ENCODE peak calls at places on chromosomes 3 and 15, in seven cellular contexts. M is pancreas; I is CD8-positive, alpha-beta memory T cell; Z is RWPE2; H is H1; P is ovary; T is A549. J is an unnamed sample.

GRCh38 chr3:155970406-155970805 is 100.0 kb downstream of the GMPS start:
- DNase-seq in M (no peak), I (no peak), Z (no peak), H (no peak), P (no peak), T (no peak), J (no peak)

GRCh38 chr15:89745768-89746167 is 5.3 kb downstream of the MESP1 start:
- DNase-seq in M (no peak), I (no peak), Z (no peak), H (no peak), P (no peak), T (no peak), J (no peak)

GRCh38 chr3:62020706-62021105 is 352.6 kb downstream of the FEZF2 start:
- DNase-seq in M (no peak), I (no peak), Z (no peak), H (peak), P (no peak), T (no peak), J (no peak)

GRCh38 chr3:135908225-135908624 is 57.3 kb upstream of the PPP2R3A start:
- DNase-seq in M (no peak), I (no peak), Z (peak), H (no peak), P (no peak), T (no peak), J (no peak)

GRCh38 chr15:27237319-27237939 is 266.4 kb downstream of the GABRG3 start:
- DNase-seq in M (no peak), I (no peak), Z (no peak), H (no peak), P (no peak), T (no peak), J (no peak)

GRCh38 chr3:142269777-142270176 is 44.4 kb upstream of the GK5 start:
- DNase-seq in M (no peak), I (no peak), Z (no peak), H (no peak), P (no peak), T (no peak), J (no peak)

GRCh38 chr3:45817788-45818523 is 21.6 kb upstream of the SLC6A20 start:
- DNase-seq in M (no peak), I (no peak), Z (peak), H (no peak), P (peak), T (peak), J (no peak)

GRCh38 chr15:93173369-93173768 is 84.4 kb upstream of the RGMA start:
- DNase-seq in M (no peak), I (no peak), Z (no peak), H (no peak), P (no peak), T (no peak), J (no peak)

GRCh38 chr3:8593022-8593817 is 51.4 kb downstream of the SSUH2 start:
- DNase-seq in M (no peak), I (no peak), Z (no peak), H (peak), P (no peak), T (no peak), J (no peak)

GRCh38 chr3:101577276-101577675 is 3.3 kb downstream of the PCNP start:
- DNase-seq in M (no peak), I (no peak), Z (no peak), H (no peak), P (no peak), T (no peak), J (no peak)

GRCh38 chr3:181568693-181569092 is 143.0 kb upstream of the SOX2 start:
- DNase-seq in M (no peak), I (no peak), Z (no peak), H (no peak), P (no peak), T (no peak), J (no peak)

GRCh38 chr3:123602325-123602724 is 17.5 kb upstream of the HACD2 start:
- DNase-seq in M (no peak), I (no peak), Z (no peak), H (no peak), P (no peak), T (peak), J (no peak)

GRCh38 chr3:149415484-149415883 is 38.0 kb upstream of the TM4SF1 start:
- DNase-seq in M (no peak), I (no peak), Z (no peak), H (no peak), P (no peak), T (no peak), J (no peak)

GRCh38 chr15:43212951-43213350 is 7.9 kb downstream of the EPB42 start:
- DNase-seq in M (no peak), I (no peak), Z (no peak), H (no peak), P (no peak), T (no peak), J (no peak)

GRCh38 chr3:48984648-48985047 is 5.4 kb upstream of the P4HTM start:
- DNase-seq in M (no peak), I (no peak), Z (no peak), H (no peak), P (no peak), T (no peak), J (no peak)

GRCh38 chr3:117278424-117279190 is 569.0 kb downstream of the TUSC7 start:
- DNase-seq in M (peak), I (no peak), Z (no peak), H (no peak), P (peak), T (peak), J (no peak)

GRCh38 chr3:158702815-158703481 is 29.3 kb downstream of the RARRES1 start:
- DNase-seq in M (no peak), I (no peak), Z (no peak), H (no peak), P (no peak), T (no peak), J (no peak)

GRCh38 chr15:86915811-86916331 is 836.2 kb downstream of the AGBL1 start:
- DNase-seq in M (no peak), I (no peak), Z (no peak), H (no peak), P (no peak), T (peak), J (no peak)

GRCh38 chr3:108564564-108564963 is 24.7 kb downstream of the CIP2A start:
- DNase-seq in M (no peak), I (no peak), Z (no peak), H (no peak), P (no peak), T (no peak), J (no peak)

GRCh38 chr3:52793702-52794611 is 639 bp upstream of the ITIH3 start:
- DNase-seq in M (no peak), I (no peak), Z (no peak), H (no peak), P (no peak), T (no peak), J (no peak)

GRCh38 chr3:161126495-161126894 is 21.3 kb upstream of the B3GALNT1 start:
- DNase-seq in M (no peak), I (no peak), Z (no peak), H (no peak), P (no peak), T (no peak), J (no peak)

GRCh38 chr15:98787936-98788757 is 139.8 kb downstream of the IGF1R start:
- DNase-seq in M (no peak), I (no peak), Z (no peak), H (no peak), P (no peak), T (peak), J (no peak)

GRCh38 chr3:126546013-126546412 is 12.7 kb downstream of the C3orf22 start:
- DNase-seq in M (peak), I (no peak), Z (no peak), H (no peak), P (peak), T (no peak), J (no peak)

GRCh38 chr15:69604050-69604378 is 151.4 kb downstream of the RPLP1 start:
- DNase-seq in M (no peak), I (no peak), Z (no peak), H (no peak), P (no peak), T (no peak), J (no peak)

GRCh38 chr15:42772126-42772525 is 35.2 kb upstream of the CDAN1 start:
- DNase-seq in M (no peak), I (no peak), Z (no peak), H (no peak), P (no peak), T (no peak), J (no peak)

GRCh38 chr3:114660808-114661207 is 367.0 kb downstream of the TIGIT start:
- DNase-seq in M (no peak), I (no peak), Z (no peak), H (no peak), P (no peak), T (no peak), J (no peak)

GRCh38 chr3:127846576-127846975 is 24.3 kb upstream of the MGLL start:
- DNase-seq in M (no peak), I (no peak), Z (no peak), H (no peak), P (no peak), T (no peak), J (no peak)

GRCh38 chr15:75532413-75533250 is 46.5 kb downstream of the PTPN9 start:
- DNase-seq in M (no peak), I (no peak), Z (no peak), H (peak), P (peak), T (peak), J (no peak)

GRCh38 chr3:51975857-51976549 is 1.1 kb downstream of the ABHD14A start:
- DNase-seq in M (peak), I (peak), Z (no peak), H (peak), P (peak), T (no peak), J (peak)

GRCh38 chr15:43135351-43135750 is 2.0 kb downstream of the TMEM62 start:
- DNase-seq in M (no peak), I (no peak), Z (no peak), H (no peak), P (no peak), T (no peak), J (no peak)

GRCh38 chr3:41176554-41176953 is 22.8 kb upstream of the CTNNB1 start:
- DNase-seq in M (no peak), I (no peak), Z (no peak), H (no peak), P (no peak), T (no peak), J (no peak)

GRCh38 chr3:196736670-196737374 is 2.8 kb upstream of the PAK2 start:
- DNase-seq in M (no peak), I (no peak), Z (no peak), H (no peak), P (no peak), T (no peak), J (no peak)

GRCh38 chr3:152113413-152113812 is 155.3 kb upstream of the MBNL1 start:
- DNase-seq in M (no peak), I (no peak), Z (no peak), H (no peak), P (no peak), T (no peak), J (no peak)

GRCh38 chr3:167008765-167009164 is 371.3 kb downstream of the ZBBX start:
- DNase-seq in M (no peak), I (no peak), Z (no peak), H (no peak), P (no peak), T (no peak), J (no peak)

GRCh38 chr3:184417619-184418327 is 37.9 kb downstream of the CHRD start:
- DNase-seq in M (peak), I (peak), Z (peak), H (peak), P (peak), T (peak), J (peak)

GRCh38 chr3:165742351-165742750 is 94.9 kb downstream of the BCHE start:
- DNase-seq in M (no peak), I (no peak), Z (no peak), H (no peak), P (no peak), T (no peak), J (no peak)

GRCh38 chr3:77025476-77025875 is 14.4 kb upstream of the ROBO2 start:
- DNase-seq in M (no peak), I (no peak), Z (no peak), H (no peak), P (no peak), T (no peak), J (no peak)

GRCh38 chr15:52069559-52069958 is 43.0 kb downstream of the BCL2L10 start:
- DNase-seq in M (no peak), I (no peak), Z (no peak), H (no peak), P (no peak), T (no peak), J (no peak)
- H3K27ac ChIP-seq in M (no peak), I (no peak), Z (peak), H (no peak), P (no peak), T (peak), J (no peak)

GRCh38 chr15:79954659-79955058 is 16.3 kb downstream of the BCL2A1 start:
- DNase-seq in M (no peak), I (no peak), Z (no peak), H (no peak), P (no peak), T (no peak), J (no peak)
- H3K27ac ChIP-seq in M (no peak), I (no peak), Z (no peak), H (no peak), P (no peak), T (peak), J (no peak)

GRCh38 chr15:85563731-85564130 is 183.3 kb downstream of the AKAP13 start:
- DNase-seq in M (no peak), I (no peak), Z (no peak), H (no peak), P (no peak), T (no peak), J (no peak)

GRCh38 chr15:85568261-85568808 is 187.9 kb downstream of the AKAP13 start:
- DNase-seq in M (no peak), I (no peak), Z (no peak), H (no peak), P (no peak), T (no peak), J (no peak)

GRCh38 chr15:85562824-85563223 is 182.4 kb downstream of the AKAP13 start:
- DNase-seq in M (no peak), I (no peak), Z (no peak), H (no peak), P (no peak), T (no peak), J (no peak)

GRCh38 chr15:85563328-85563727 is 182.9 kb downstream of the AKAP13 start:
- DNase-seq in M (no peak), I (no peak), Z (no peak), H (no peak), P (no peak), T (no peak), J (no peak)

DNA sequence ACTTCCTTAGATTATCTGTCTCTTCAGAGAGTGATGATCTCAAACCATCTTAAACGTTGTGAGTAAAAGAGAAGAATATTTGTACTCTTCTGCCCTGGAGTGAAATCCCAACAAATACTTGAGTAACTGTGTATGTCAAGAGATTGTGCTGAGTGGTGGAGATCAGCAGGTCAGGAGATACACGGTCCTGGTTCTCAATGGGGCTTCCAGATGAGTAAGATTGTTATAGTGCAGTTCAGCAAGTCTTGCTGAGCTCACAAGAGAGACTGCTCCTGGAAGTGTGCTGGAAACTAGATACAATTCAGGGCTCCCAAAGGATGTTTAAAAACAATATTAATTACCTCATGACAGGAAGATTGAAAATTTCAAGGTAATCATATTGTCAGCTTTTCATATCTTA is 184.3 kb downstream of the AKAP13 start:
- DNase-seq in M (no peak), I (no peak), Z (no peak), H (no peak), P (no peak), T (no peak), J (no peak)
- H3K27ac ChIP-seq in M (no peak), I (no peak), Z (no peak), H (no peak), P (no peak), T (peak), J (no peak)

GRCh38 chr3:68999605-69000004 is 13.9 kb downstream of the EOGT start:
- DNase-seq in M (no peak), I (no peak), Z (no peak), H (no peak), P (no peak), T (no peak), J (no peak)
- H3K27ac ChIP-seq in M (no peak), I (no peak), Z (no peak), H (no peak), P (no peak), T (no peak), J (peak)

GRCh38 chr15:100726070-100726420 is 123.7 kb downstream of the ASB7 start:
- DNase-seq in M (no peak), I (no peak), Z (peak), H (peak), P (no peak), T (no peak), J (no peak)

GRCh38 chr15:100725121-100726069 is 123.0 kb downstream of the ASB7 start:
- DNase-seq in M (no peak), I (no peak), Z (peak), H (peak), P (no peak), T (no peak), J (no peak)

GRCh38 chr15:100727291-100727851 is 125.0 kb downstream of the ASB7 start:
- DNase-seq in M (no peak), I (no peak), Z (peak), H (peak), P (no peak), T (no peak), J (peak)

GRCh38 chr15:100728371-100729201 is 126.2 kb downstream of the ASB7 start:
- DNase-seq in M (no peak), I (no peak), Z (peak), H (peak), P (no peak), T (no peak), J (no peak)

GRCh38 chr15:100726426-100727190 is 124.2 kb downstream of the ASB7 start:
- DNase-seq in M (no peak), I (no peak), Z (peak), H (peak), P (no peak), T (no peak), J (no peak)
- H3K27ac ChIP-seq in M (no peak), I (no peak), Z (peak), H (no peak), P (no peak), T (peak), J (no peak)

GRCh38 chr3:178967184-178967532 is 104.5 kb downstream of the ZMAT3 start:
- DNase-seq in M (no peak), I (no peak), Z (no peak), H (no peak), P (no peak), T (no peak), J (no peak)

GRCh38 chr3:178966299-178967183 is 105.1 kb downstream of the ZMAT3 start:
- DNase-seq in M (no peak), I (no peak), Z (no peak), H (no peak), P (peak), T (no peak), J (peak)

GRCh38 chr3:178964551-178964950 is 107.1 kb downstream of the ZMAT3 start:
- DNase-seq in M (no peak), I (no peak), Z (no peak), H (no peak), P (no peak), T (no peak), J (no peak)

GRCh38 chr3:178971614-178972013 is 100.0 kb downstream of the ZMAT3 start:
- DNase-seq in M (no peak), I (no peak), Z (no peak), H (no peak), P (no peak), T (no peak), J (no peak)

DNA sequence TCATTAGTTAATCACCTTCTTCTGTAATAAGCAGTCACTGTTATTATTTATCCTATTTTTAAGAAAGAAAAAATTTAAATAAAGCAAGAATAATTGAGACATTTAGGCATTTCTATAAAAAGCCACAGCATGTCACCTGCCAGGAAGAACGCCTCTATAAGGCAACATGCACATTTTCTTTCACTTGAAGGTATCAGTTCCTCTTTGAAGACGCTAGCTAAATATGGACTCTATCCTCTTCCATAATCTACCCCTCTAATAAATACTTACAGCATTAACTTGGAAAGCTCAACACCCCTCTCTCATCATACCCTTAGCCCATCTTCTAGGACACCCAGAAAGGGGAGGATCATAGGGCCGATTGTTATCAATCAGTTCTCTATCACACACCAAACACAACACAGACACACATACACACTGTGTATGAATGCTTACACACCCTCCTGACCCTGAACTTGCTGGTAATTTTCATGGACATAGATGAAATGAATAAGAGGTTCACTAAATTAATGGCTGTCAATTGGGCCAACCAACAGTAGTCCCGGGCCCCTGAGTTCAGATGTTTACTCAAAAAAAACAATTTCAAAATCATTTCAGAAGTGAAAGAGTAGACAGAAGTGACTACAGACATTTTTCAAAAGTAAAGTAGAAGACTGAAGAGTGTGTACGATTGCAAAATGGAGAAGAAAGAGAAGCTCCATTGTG is 102.5 kb downstream of the ZMAT3 start:
- DNase-seq in M (no peak), I (no peak), Z (no peak), H (no peak), P (no peak), T (no peak), J (no peak)
- H3K27ac ChIP-seq in M (no peak), I (no peak), Z (no peak), H (no peak), P (no peak), T (no peak), J (no peak)

GRCh38 chr15:81000626-81001179 is at the start of gene TLNRD1:
- DNase-seq in M (peak), I (peak), Z (peak), H (peak), P (peak), T (peak), J (peak)

GRCh38 chr15:81003023-81003350 is 2.3 kb downstream of the TLNRD1 start:
- DNase-seq in M (no peak), I (no peak), Z (peak), H (no peak), P (no peak), T (no peak), J (no peak)

GRCh38 chr15:81001180-81002003 is 669 bp downstream of the TLNRD1 start:
- DNase-seq in M (peak), I (peak), Z (peak), H (peak), P (peak), T (peak), J (peak)

GRCh38 chr15:81002254-81003022 is 1.7 kb downstream of the TLNRD1 start:
- DNase-seq in M (peak), I (no peak), Z (peak), H (peak), P (peak), T (no peak), J (no peak)

DNA sequence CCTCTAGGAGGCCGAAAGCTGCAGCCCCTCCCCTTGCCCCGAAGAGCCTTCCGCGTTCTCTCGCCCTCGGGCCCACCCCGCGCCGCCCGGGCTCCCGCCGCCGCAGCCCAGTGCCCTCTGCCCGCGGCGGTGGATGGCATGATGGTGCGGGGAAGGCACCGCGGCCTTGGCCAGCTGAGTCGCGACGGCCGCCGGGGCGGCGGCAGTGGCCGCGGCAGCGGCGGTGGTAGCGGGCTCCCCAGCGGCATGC is 1.2 kb downstream of the TLNRD1 start:
- DNase-seq in M (peak), I (no peak), Z (no peak), H (peak), P (no peak), T (no peak), J (no peak)
- H3K27ac ChIP-seq in M (peak), I (no peak), Z (peak), H (no peak), P (peak), T (peak), J (peak)

J was measured in dorsolateral prefrontal cortex.